ENCODE peak calls at places on chromosomes 4 and X, in eight cellular contexts. E is Panc1, Y is esophagus muscularis mucosa, W is sigmoid colon, A is GM23338, M is HCT116, C is SK-N-SH, N is prostate gland. R is an unnamed sample.

GRCh38 chrX:20412871-20413486 is 146.3 kb upstream of the RPS6KA3 start:
- DNase-seq in E (no peak), Y (no peak), W (no peak), A (no peak), M (no peak), C (no peak), N (no peak), R (no peak)

GRCh38 chr4:156528216-156528615 is 443.4 kb downstream of the PDGFC start:
- DNase-seq in E (no peak), Y (no peak), W (no peak), A (no peak), M (no peak), C (no peak), N (no peak), R (no peak)

GRCh38 chrX:23385242-23385641 is 50.6 kb downstream of the PTCHD1 start:
- DNase-seq in E (no peak), Y (no peak), W (no peak), A (no peak), M (no peak), C (no peak), N (no peak), R (no peak)

GRCh38 chr4:79466621-79467020 is 58.6 kb upstream of the GK2 start:
- DNase-seq in E (no peak), Y (no peak), W (no peak), A (no peak), M (no peak), C (no peak), N (no peak), R (no peak)

GRCh38 chr4:167452922-167453321 is 218.6 kb upstream of the SPOCK3 start:
- DNase-seq in E (no peak), Y (no peak), W (no peak), A (no peak), M (no peak), C (peak; percentile 22), N (no peak), R (no peak)

GRCh38 chr4:175833574-175834350 is 21.7 kb upstream of the GPM6A start:
- DNase-seq in E (no peak), Y (no peak), W (no peak), A (peak; percentile 7), M (no peak), C (no peak), N (no peak), R (no peak)

GRCh38 chr4:107693132-107693531 is 26.9 kb downstream of the PAPSS1 start:
- DNase-seq in E (no peak), Y (no peak), W (no peak), A (no peak), M (no peak), C (no peak), N (no peak), R (no peak)

GRCh38 chr4:140944539-140944938 is 188.4 kb upstream of the TBC1D9 start:
- DNase-seq in E (no peak), Y (no peak), W (no peak), A (no peak), M (no peak), C (no peak), N (no peak), R (no peak)

GRCh38 chrX:36198575-36198974 is 279.0 kb downstream of the CFAP47 start:
- DNase-seq in E (no peak), Y (no peak), W (no peak), A (peak; percentile 60), M (no peak), C (no peak), N (peak; percentile 11), R (no peak)

GRCh38 chr4:139986108-139986507 is 167.9 kb downstream of the MAML3 start:
- DNase-seq in E (no peak), Y (no peak), W (no peak), A (no peak), M (no peak), C (no peak), N (no peak), R (no peak)

GRCh38 chrX:27599928-27600327 is 9.8 kb downstream of the DCAF8L2 start:
- DNase-seq in E (no peak), Y (no peak), W (no peak), A (no peak), M (no peak), C (no peak), N (no peak), R (no peak)

GRCh38 chr4:95985791-95986190 is 145.9 kb downstream of the PDHA2 start:
- DNase-seq in E (no peak), Y (no peak), W (no peak), A (no peak), M (no peak), C (no peak), N (no peak), R (no peak)

GRCh38 chr4:98662619-98663225 is 4.3 kb upstream of the TSPAN5 start:
- DNase-seq in E (no peak), Y (no peak), W (no peak), A (peak; percentile 75), M (no peak), C (no peak), N (peak; percentile 27), R (no peak)

GRCh38 chrX:40543661-40544328 is 37.0 kb upstream of the ATP6AP2 start:
- DNase-seq in E (peak; percentile 13), Y (no peak), W (no peak), A (peak; percentile 87), M (peak; percentile 33), C (peak; percentile 40), N (peak; percentile 56), R (no peak)

GRCh38 chr4:181807771-181808170 is 435.4 kb upstream of the TENM3 start:
- DNase-seq in E (no peak), Y (no peak), W (no peak), A (no peak), M (no peak), C (no peak), N (no peak), R (no peak)

GRCh38 chr4:54439831-54440243 is 210.7 kb downstream of the PDGFRA start:
- DNase-seq in E (no peak), Y (no peak), W (peak; percentile 67), A (no peak), M (no peak), C (peak; percentile 65), N (no peak), R (no peak)

GRCh38 chr4:898123-898522 is 34.0 kb downstream of the GAK start:
- DNase-seq in E (no peak), Y (no peak), W (no peak), A (no peak), M (no peak), C (no peak), N (no peak), R (no peak)

GRCh38 chrX:134909258-134909657 is 81.5 kb upstream of the SMIM10 start:
- DNase-seq in E (no peak), Y (no peak), W (no peak), A (no peak), M (no peak), C (no peak), N (no peak), R (no peak)

GRCh38 chrX:78619829-78620228 is 39.3 kb downstream of the RTL3 start:
- DNase-seq in E (no peak), Y (no peak), W (no peak), A (no peak), M (no peak), C (no peak), N (no peak), R (no peak)

GRCh38 chr4:173182403-173182802 is 13.8 kb downstream of the GALNT7 start:
- DNase-seq in E (no peak), Y (no peak), W (no peak), A (no peak), M (peak; percentile 72), C (no peak), N (no peak), R (no peak)

GRCh38 chr4:137531951-137532868 is at the start of gene PCDH18:
- DNase-seq in E (no peak), Y (peak; percentile 98), W (peak; percentile 97), A (peak; percentile 93), M (no peak), C (peak; percentile 59), N (peak; percentile 76), R (no peak)

GRCh38 chr4:10089346-10089745 is 27.3 kb downstream of the WDR1 start:
- DNase-seq in E (no peak), Y (no peak), W (no peak), A (peak; percentile 64), M (no peak), C (no peak), N (no peak), R (no peak)

GRCh38 chrX:9955506-9955905 is 11.7 kb upstream of the CLDN34 start:
- DNase-seq in E (no peak), Y (no peak), W (no peak), A (no peak), M (no peak), C (no peak), N (no peak), R (no peak)

GRCh38 chrX:87517571-87518141 is at the start of gene KLHL4:
- DNase-seq in E (no peak), Y (no peak), W (no peak), A (peak; percentile 80), M (no peak), C (no peak), N (no peak), R (no peak)
- TF ChIP-seq POLR2AphosphoS5 in E (peak; percentile 56), Y (peak; percentile 6), W (peak; percentile 58), A (no peak), M (no peak), C (no peak), N (no peak), R (no peak)

DNA sequence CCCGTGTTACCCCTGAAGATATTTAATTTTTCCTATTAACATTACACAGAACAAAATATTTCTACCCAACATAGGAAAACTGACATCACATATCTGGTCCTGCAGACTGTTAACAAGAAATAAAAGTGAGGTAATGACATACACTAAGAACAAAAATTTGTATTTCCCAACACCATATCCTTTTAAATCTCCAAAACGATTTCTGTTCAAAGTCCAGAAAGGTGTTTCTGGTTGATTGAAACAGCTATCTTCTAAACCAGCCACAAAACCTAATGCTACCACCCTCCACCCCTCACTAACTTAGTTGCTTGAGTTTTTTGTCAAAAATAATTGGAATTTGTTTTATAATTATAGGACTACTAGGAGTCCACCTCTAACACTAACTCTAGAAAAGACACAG is 7.1 kb downstream of the ANKRD50 start:
- DNase-seq in E (no peak), Y (no peak), W (no peak), A (no peak), M (no peak), C (no peak), N (no peak), R (no peak)
- H3K36me3 ChIP-seq in E (peaks cover 2% of the 10 kb centered on the region), Y (no peaks in the 10 kb centered on the region), W (no peaks in the 10 kb centered on the region), A (no peaks in the 10 kb centered on the region), M (peaks cover 3% of the 10 kb centered on the region), C (peaks cover 94% of the 10 kb centered on the region), N (no peaks in the 10 kb centered on the region), R (no peaks in the 10 kb centered on the region)

DNA sequence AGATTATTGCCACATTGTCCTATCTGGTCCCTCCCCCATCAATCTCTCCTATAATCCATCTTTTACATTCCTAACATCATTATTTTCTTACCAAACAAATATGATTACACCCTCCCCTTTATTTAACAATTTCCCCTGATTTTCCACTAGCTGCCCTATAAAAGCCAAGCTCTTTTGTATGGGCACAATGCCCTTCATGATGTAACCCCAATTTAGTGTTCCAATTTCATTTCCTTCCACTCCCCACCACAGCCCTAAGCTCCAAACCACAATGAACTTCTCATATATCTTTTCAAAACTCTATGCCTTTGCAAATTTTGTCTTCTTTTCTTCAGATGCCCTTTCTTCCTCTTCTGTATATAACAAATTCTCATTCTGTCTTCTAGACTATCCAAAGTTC is 39.5 kb upstream of the PTPN13 start:
- DNase-seq in E (no peak), Y (no peak), W (no peak), A (no peak), M (no peak), C (no peak), N (no peak), R (no peak)
- H3K27ac ChIP-seq in E (no peak overlapping the region), Y (no peak overlapping the region), W (no peak overlapping the region), A (no peak overlapping the region), M (no peak overlapping the region), C (no peak overlapping the region), N (no peak overlapping the region), R (no peak overlapping the region)

GRCh38 chrX:5936438-5936837 is 292.2 kb downstream of the NLGN4X start:
- DNase-seq in E (no peak), Y (no peak), W (no peak), A (no peak), M (no peak), C (no peak), N (no peak), R (no peak)
- TF ChIP-seq POLR2AphosphoS5 in E (no peak), Y (no peak), W (no peak), A (no peak), M (no peak), C (no peak), N (no peak), R (no peak)

R was measured in upper lobe of left lung.